ENCODE peak calls at places on chromosomes 1 and 21, in ten cellular contexts. O is stimulated activated CD8-positive, alpha-beta memory T cell treated with anti-CD3 and anti-CD28 coated beads, Interleukin-15, amount 100 ng/mL, for 4 hours; W is iris pigment epithelial cell; Q is NCI-H2171; R is K562; Y is stimulated activated CD4-positive, alpha-beta T cell treated with anti-CD3 and anti-CD28 coated beads, TNF-alpha, amount 100 ng/mL, for 48 hours; I is activated CD4-positive, alpha-beta T cell treated with anti-CD3 and anti-CD28 coated beads, Interleukin-2, amount 10 ng/mL, durations not matched to agents 7 days and 5 days; K is amygdala; D is EH; X is hepatocyte. L is an unnamed sample.

GRCh38 chr21:18840239-18840638 is 436.7 kb upstream of the TMPRSS15 start:
- DNase-seq in O (no peak), W (peak), Q (no peak), X (peak), I (no peak), K (no peak), D (no peak), R (no peak), Y (no peak), L (no peak)

GRCh38 chr1:42420911-42421585 is 34.8 kb downstream of the ZMYND12 start:
- DNase-seq in R (no peak), D (peak), W (peak), X (peak), I (no peak), Q (peak), O (no peak), Y (no peak), K (peak), L (peak)

GRCh38 chr1:170768929-170769328 is 105.0 kb downstream of the PRRX1 start:
- DNase-seq in D (peak), X (no peak), R (no peak), I (no peak), Y (no peak), K (no peak), O (no peak), W (peak), Q (no peak), L (no peak)

GRCh38 chr1:29343908-29344307 is 107.6 kb downstream of the PTPRU start:
- DNase-seq in D (no peak), W (no peak), Q (no peak), K (no peak), R (no peak), Y (no peak), X (no peak), O (no peak), I (no peak), L (no peak)

GRCh38 chr1:44113095-44113609 is 5.5 kb upstream of the KLF17 start:
- DNase-seq in Q (no peak), W (peak), Y (no peak), I (no peak), D (no peak), K (no peak), X (no peak), O (no peak), R (no peak), L (no peak)

GRCh38 chr1:233672732-233673131 is 58.8 kb downstream of the KCNK1 start:
- DNase-seq in W (no peak), Y (no peak), Q (no peak), O (no peak), D (no peak), K (no peak), I (no peak), R (no peak), X (no peak), L (no peak)

GRCh38 chr1:85413169-85413568 is 51.8 kb downstream of the DDAH1 start:
- DNase-seq in K (no peak), O (no peak), I (no peak), X (no peak), W (no peak), D (peak), R (no peak), Y (no peak), Q (no peak), L (no peak)

GRCh38 chr21:38140192-38140905 is 116.4 kb upstream of the KCNJ15 start:
- DNase-seq in W (peak), I (no peak), R (no peak), K (no peak), Y (no peak), D (peak), Q (peak), O (no peak), X (peak), L (no peak)

GRCh38 chr1:239566074-239566473 is 179.7 kb downstream of the CHRM3 start:
- DNase-seq in D (no peak), X (no peak), Q (no peak), K (no peak), Y (no peak), W (peak), O (no peak), R (no peak), I (no peak), L (no peak)

GRCh38 chr1:64856564-64856963 is 109.8 kb downstream of the JAK1 start:
- DNase-seq in K (no peak), Q (peak), O (no peak), R (no peak), I (no peak), D (no peak), W (no peak), Y (no peak), X (no peak), L (no peak)

GRCh38 chr1:30416221-30416820 is 307.1 kb downstream of the MATN1 start:
- DNase-seq in W (no peak), Q (no peak), R (no peak), X (no peak), O (no peak), I (no peak), D (no peak), K (no peak), Y (no peak), L (no peak)

GRCh38 chr1:52795464-52795863 is 47.1 kb upstream of the ZYG11A start:
- DNase-seq in R (no peak), I (no peak), Y (no peak), K (no peak), W (no peak), O (no peak), D (no peak), X (no peak), Q (no peak), L (no peak)

GRCh38 chr1:119744598-119744942 is 24.1 kb downstream of the HMGCS2 start:
- DNase-seq in I (no peak), D (no peak), Q (no peak), K (no peak), O (no peak), Y (no peak), W (no peak), R (no peak), X (no peak), L (no peak)

GRCh38 chr21:46431884-46432488 is 26.7 kb upstream of the DIP2A start:
- DNase-seq in D (no peak), Q (no peak), W (no peak), O (no peak), R (no peak), K (no peak), I (no peak), X (no peak), Y (no peak), L (no peak)

GRCh38 chr1:200180821-200181220 is 153.3 kb downstream of the NR5A2 start:
- DNase-seq in D (peak), W (peak), X (no peak), Q (no peak), R (no peak), K (no peak), Y (no peak), O (no peak), I (no peak), L (peak)

GRCh38 chr1:211469938-211470529 is 21.9 kb downstream of the RD3 start:
- DNase-seq in D (peak), W (peak), X (peak), O (no peak), I (peak), R (peak), Q (peak), K (peak), Y (peak), L (peak)

GRCh38 chr1:185062710-185063370 is 17.5 kb downstream of the RNF2 start:
- DNase-seq in Y (no peak), W (peak), I (no peak), O (no peak), K (no peak), Q (no peak), R (no peak), D (peak), X (no peak), L (peak)

GRCh38 chr1:6285356-6285755 is 24.5 kb upstream of the GPR153 start:
- DNase-seq in R (no peak), I (no peak), W (no peak), D (no peak), Q (no peak), O (no peak), Y (no peak), K (no peak), X (no peak), L (no peak)

GRCh38 chr1:109776911-109777310 is 13.2 kb upstream of the EPS8L3 start:
- DNase-seq in Q (peak), R (peak), Y (peak), O (peak), X (peak), W (peak), I (peak), D (peak), K (peak), L (peak)

GRCh38 chr21:31347435-31348032 is 3.5 kb upstream of the TIAM1 start:
- DNase-seq in X (peak), R (peak), K (no peak), Y (no peak), O (no peak), D (peak), W (peak), Q (no peak), I (no peak), L (no peak)

GRCh38 chr1:85230305-85230977 is 29.0 kb downstream of the C1orf52 start:
- DNase-seq in I (no peak), R (no peak), K (no peak), X (no peak), Q (no peak), D (no peak), O (no peak), W (no peak), Y (no peak), L (no peak)

GRCh38 chr1:205832326-205832751 is 17.6 kb downstream of the PM20D1 start:
- DNase-seq in Y (no peak), R (no peak), X (no peak), O (no peak), W (no peak), Q (no peak), D (no peak), K (no peak), I (no peak), L (no peak)

GRCh38 chr1:205436776-205437485 is 15.1 kb upstream of the LEMD1 start:
- DNase-seq in I (no peak), Y (no peak), D (no peak), R (no peak), K (no peak), X (no peak), Q (no peak), W (no peak), O (no peak), L (no peak)

GRCh38 chr1:52727114-52727586 is 897 bp downstream of the ZYG11B start:
- DNase-seq in K (no peak), Q (no peak), O (no peak), X (no peak), R (peak), D (peak), Y (no peak), W (peak), I (no peak), L (no peak)

GRCh38 chr1:206550446-206550845 is 43.1 kb downstream of the RASSF5 start:
- DNase-seq in R (no peak), W (no peak), O (no peak), X (no peak), K (no peak), Q (no peak), D (no peak), Y (no peak), I (no peak), L (no peak)

GRCh38 chr1:159122005-159122621 is 45.5 kb upstream of the AIM2 start:
- DNase-seq in I (no peak), R (no peak), Y (no peak), O (no peak), D (peak), X (no peak), K (no peak), W (peak), Q (no peak), L (peak)

GRCh38 chr1:161342836-161343235 is 24.8 kb downstream of the CFAP126 start:
- DNase-seq in X (no peak), O (no peak), W (no peak), Q (peak), I (no peak), R (no peak), D (no peak), Y (no peak), K (no peak), L (no peak)

GRCh38 chr1:115322631-115323030 is 15.4 kb downstream of the NGF start:
- DNase-seq in Y (no peak), D (peak), X (no peak), K (no peak), W (peak), I (no peak), Q (no peak), O (no peak), R (no peak), L (peak)

GRCh38 chr1:27135920-27136551 is 18.9 kb downstream of the SLC9A1 start:
- DNase-seq in X (no peak), R (no peak), O (no peak), Y (no peak), D (no peak), I (no peak), Q (no peak), K (no peak), W (no peak), L (no peak)

GRCh38 chr1:158055854-158056253 is 62.4 kb downstream of the KIRREL1 start:
- DNase-seq in X (no peak), O (no peak), K (no peak), W (no peak), I (no peak), Y (no peak), Q (no peak), D (peak), R (no peak), L (no peak)

GRCh38 chr1:43021547-43022474 is 63.1 kb upstream of the SLC2A1 start:
- DNase-seq in I (no peak), Q (no peak), O (no peak), X (no peak), D (no peak), R (no peak), Y (no peak), K (no peak), W (no peak), L (no peak)

GRCh38 chr1:193322218-193322617 is 135.8 kb upstream of the B3GALT2 start:
- DNase-seq in D (peak), Q (no peak), X (no peak), O (no peak), K (no peak), R (no peak), Y (no peak), W (peak), I (no peak), L (peak)

GRCh38 chr1:30760596-30761311 is 3.2 kb upstream of the LAPTM5 start:
- DNase-seq in R (no peak), W (no peak), X (no peak), Q (no peak), I (no peak), D (no peak), O (no peak), K (no peak), Y (no peak), L (no peak)

L was measured in HCEC 1CT.